ENCODE peak calls at places on chromosome 12, in six cellular contexts. V, K, I, H, F and U are unnamed samples.

GRCh38 chr12:116123511-116124258 is 153.8 kb downstream of the MED13L start:
- DNase-seq in V (no peak), K (no peak), I (peak; percentile 60), H (peak; percentile 56), F (no peak), U (no peak)

GRCh38 chr12:109165599-109165998 is 49.2 kb downstream of the ACACB start:
- DNase-seq in V (peak; percentile 37), K (no peak), I (no peak), H (no peak), F (no peak), U (no peak)

GRCh38 chr12:56127888-56128668 is at the start of gene ESYT1:
- DNase-seq in V (peak; percentile 99), K (peak; percentile 97), I (peak; percentile 100), H (peak; percentile 100), F (peak; percentile 99), U (peak; percentile 99)

GRCh38 chr12:92294676-92295440 is 149.2 kb upstream of the BTG1 start:
- DNase-seq in V (peak; percentile 59), K (no peak), I (peak; percentile 55), H (peak; percentile 39), F (no peak), U (no peak)

GRCh38 chr12:8912910-8913309 is 1.4 kb upstream of the PHC1 start:
- DNase-seq in V (no peak), K (no peak), I (peak; percentile 84), H (no peak), F (no peak), U (no peak)

GRCh38 chr12:114975974-114976310 is 292.0 kb upstream of the TBX3 start:
- DNase-seq in V (no peak), K (no peak), I (no peak), H (no peak), F (no peak), U (no peak)

GRCh38 chr12:87820524-87821194 is 208.5 kb downstream of the C12orf50 start:
- DNase-seq in V (peak; percentile 24), K (no peak), I (no peak), H (peak; percentile 68), F (no peak), U (no peak)

GRCh38 chr12:10716704-10717315 is 6.3 kb downstream of the YBX3 start:
- DNase-seq in V (peak; percentile 62), K (no peak), I (peak; percentile 87), H (peak; percentile 93), F (peak; percentile 70), U (peak; percentile 85)

DNA sequence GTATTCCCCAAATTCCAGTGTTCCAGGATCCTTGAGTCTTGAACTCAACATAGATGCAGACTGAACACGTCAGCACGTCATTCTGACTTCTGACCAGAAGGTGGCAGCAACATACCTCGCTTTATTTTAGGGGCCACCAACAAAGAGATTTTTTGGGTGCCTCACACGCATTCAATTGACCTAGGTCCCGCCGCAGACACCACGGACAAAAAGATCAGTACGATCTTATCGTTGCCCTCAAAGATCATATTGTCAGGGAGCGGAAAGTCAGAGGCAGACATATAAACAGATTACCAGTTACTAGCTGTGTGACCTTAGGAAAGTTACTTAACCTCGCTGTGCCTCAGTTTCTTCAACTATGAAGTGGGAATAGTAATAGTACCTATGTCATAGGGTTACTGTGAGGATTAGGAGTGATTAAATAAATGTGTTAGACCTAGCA is 6.5 kb upstream of the PRPH start:
- DNase-seq in V (no peak), K (peak; percentile 29), I (peak; percentile 92), H (peak; percentile 68), F (no peak), U (no peak)
- TF ChIP-seq CTCF in V (peak; percentile 79), K (peak; percentile 88), I (peak; percentile 93), H (peak; percentile 76), F (peak; percentile 69), U (peak; percentile 82)

GRCh38 chr12:1132309-1132708 is 141.3 kb downstream of the ERC1 start:
- DNase-seq in V (no peak), K (no peak), I (no peak), H (no peak), F (no peak), U (no peak)
- H3K4me3 ChIP-seq in V (no peak overlapping the region), K (no peak overlapping the region), I (no peak overlapping the region), H (no peak overlapping the region), F (no peak overlapping the region), U (no peak overlapping the region)

GRCh38 chr12:110754101-110754793 is 11.6 kb upstream of the PPP1CC start:
- DNase-seq in V (no peak), K (no peak), I (no peak), H (peak; percentile 36), F (no peak), U (no peak)
- TF ChIP-seq CTCF in V (no peak), K (no peak), I (no peak), H (no peak), F (no peak), U (no peak)

GRCh38 chr12:83149987-83150386 is 463.3 kb downstream of the TMTC2 start:
- DNase-seq in V (no peak), K (no peak), I (no peak), H (no peak), F (no peak), U (no peak)

GRCh38 chr12:83145325-83145724 is 458.6 kb downstream of the TMTC2 start:
- DNase-seq in V (no peak), K (no peak), I (no peak), H (peak; percentile 1), F (no peak), U (no peak)

GRCh38 chr12:83147341-83147740 is 460.6 kb downstream of the TMTC2 start:
- DNase-seq in V (no peak), K (no peak), I (no peak), H (no peak), F (no peak), U (no peak)

GRCh38 chr12:83153156-83153555 is 466.4 kb downstream of the TMTC2 start:
- DNase-seq in V (no peak), K (no peak), I (no peak), H (no peak), F (no peak), U (no peak)

DNA sequence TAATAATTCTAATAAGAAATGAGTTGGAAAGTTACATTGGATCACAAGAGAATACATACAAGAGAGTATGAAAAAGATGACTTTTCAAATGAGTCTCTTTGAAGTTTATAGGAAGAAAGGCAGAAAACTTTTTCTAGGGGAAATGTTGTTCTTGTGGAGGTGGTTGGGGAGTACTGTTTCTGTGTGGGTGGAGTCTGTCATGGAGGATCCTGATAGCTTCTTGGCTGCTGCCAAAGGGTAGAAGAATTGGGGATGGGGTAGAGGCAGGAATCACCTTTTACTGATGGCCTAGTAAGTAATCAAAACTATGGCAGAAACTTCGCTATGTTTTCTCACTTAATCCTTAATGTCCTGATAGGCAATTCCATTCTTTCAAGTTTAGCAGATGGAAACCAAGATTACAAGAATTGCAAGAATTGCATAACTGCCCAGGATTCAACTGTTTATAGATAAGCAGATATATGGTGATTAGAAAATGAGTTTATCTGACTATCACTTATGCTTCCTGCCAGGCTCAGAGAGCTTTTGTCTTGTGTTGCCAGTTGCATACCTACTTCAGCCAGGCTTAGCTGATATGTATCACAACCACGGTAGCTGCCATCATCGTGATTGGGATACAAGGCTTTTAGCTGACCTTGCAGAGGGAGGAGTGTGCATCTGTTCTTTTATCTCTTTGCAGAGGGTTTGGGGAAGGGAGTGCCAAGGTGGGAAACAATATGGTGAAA is 463.9 kb downstream of the TMTC2 start:
- DNase-seq in V (no peak), K (no peak), I (no peak), H (no peak), F (no peak), U (no peak)
- H3K4me3 ChIP-seq in V (no peak overlapping the region), K (no peak overlapping the region), I (no peak overlapping the region), H (no peak overlapping the region), F (no peak overlapping the region), U (no peak overlapping the region)

GRCh38 chr12:21296348-21296747 is 38.4 kb downstream of the SLCO1A2 start:
- DNase-seq in V (no peak), K (no peak), I (no peak), H (no peak), F (no peak), U (no peak)

GRCh38 chr12:21294176-21294575 is 40.5 kb downstream of the SLCO1A2 start:
- DNase-seq in V (no peak), K (no peak), I (no peak), H (no peak), F (no peak), U (no peak)

GRCh38 chr12:21300632-21301031 is 34.1 kb downstream of the SLCO1A2 start:
- DNase-seq in V (no peak), K (no peak), I (no peak), H (no peak), F (no peak), U (no peak)

GRCh38 chr12:21296751-21297406 is 37.8 kb downstream of the SLCO1A2 start:
- DNase-seq in V (no peak), K (no peak), I (no peak), H (peak; percentile 38), F (no peak), U (peak; percentile 1)
- TF ChIP-seq CTCF in V (peak; percentile 76), K (peak; percentile 69), I (peak; percentile 98), H (peak; percentile 83), F (peak; percentile 63), U (peak; percentile 66)

GRCh38 chr12:112011685-112012084 is 1.3 kb downstream of the TMEM116 start:
- DNase-seq in V (no peak), K (no peak), I (no peak), H (no peak), F (no peak), U (no peak)
- H3K4me3 ChIP-seq in V (peak overlapping the region; percentile 89), K (peak overlapping the region; percentile 90), I (peak overlapping the region; percentile 92), H (no peak overlapping the region), F (no peak overlapping the region), U (peak overlapping the region; percentile 98)